ENCODE peak calls at places on chromosomes 3 and 15, in five cellular contexts. Q is left lung; B is NCI-H345; D is activated CD8-positive, alpha-beta memory T cell treated with anti-CD3 and anti-CD28 coated beads, Interleukin-2, amount 50 U/mL, for 4 hours; F is AML-193. C is an unnamed sample.

GRCh38 chr3:128999104-128999503 is 2.0 kb upstream of the EFCC1 start:
- DNase-seq in B (no peak), D (no peak), F (no peak), Q (no peak), C (no peak)

GRCh38 chr3:72746412-72747411 is 101.5 kb downstream of the SHQ1 start:
- DNase-seq in B (no peak), F (no peak), D (no peak), Q (no peak), C (no peak)

GRCh38 chr3:70930066-70930465 is 617.6 kb upstream of the MDFIC2 start:
- DNase-seq in D (no peak), B (no peak), Q (no peak), F (no peak), C (no peak)

GRCh38 chr3:143098032-143098764 is 21.4 kb upstream of the CHST2 start:
- DNase-seq in Q (no peak), B (peak; percentile 50), F (no peak), D (no peak), C (no peak)

GRCh38 chr3:143135150-143135549 is 15.6 kb downstream of the CHST2 start:
- DNase-seq in B (no peak), Q (peak; percentile 57), D (no peak), F (peak; percentile 96), C (peak; percentile 59)

GRCh38 chr3:100106531-100107155 is 7.7 kb downstream of the FILIP1L start:
- DNase-seq in B (no peak), Q (no peak), D (no peak), F (no peak), C (no peak)

GRCh38 chr15:45091161-45091560 is 22.8 kb downstream of the DUOX2 start:
- DNase-seq in Q (no peak), D (no peak), B (no peak), F (no peak), C (no peak)

GRCh38 chr15:38560456-38560926 is 4.1 kb downstream of the RASGRP1 start:
- DNase-seq in D (no peak), F (no peak), Q (no peak), B (no peak), C (no peak)

GRCh38 chr3:4297486-4297885 is 5.7 kb upstream of the SETMAR start:
- DNase-seq in B (no peak), F (no peak), Q (no peak), D (no peak), C (no peak)